ENCODE peak calls at places on chromosomes 5 and 9, in six cellular contexts. A, N, E, S, W and I are unnamed samples.

GRCh38 chr9:109683521-109683920 is 96.5 kb upstream of the PALM2AKAP2 start:
- DNase-seq in N (peak; percentile 15), E (no peak), A (no peak), S (no peak), W (no peak), I (no peak)

GRCh38 chr9:127927457-127928231 is 2.9 kb downstream of the PIP5KL1 start:
- DNase-seq in S (peak; percentile 88), E (no peak), N (no peak), A (peak; percentile 97), W (peak; percentile 75), I (no peak)

GRCh38 chr5:75010838-75011237 is 41.5 kb downstream of the GCNT4 start:
- DNase-seq in N (no peak), W (no peak), E (no peak), S (no peak), A (no peak), I (no peak)

GRCh38 chr5:96336351-96336985 is 96.6 kb downstream of the PCSK1 start:
- DNase-seq in N (peak; percentile 93), A (peak; percentile 65), S (peak; percentile 62), E (peak; percentile 88), W (peak; percentile 95), I (peak; percentile 68)

GRCh38 chr9:128005938-128006337 is 25.1 kb upstream of the EEIG1 start:
- DNase-seq in N (no peak), S (no peak), W (peak; percentile 64), A (no peak), E (peak; percentile 92), I (no peak)

GRCh38 chr9:93261735-93262523 is 78.0 kb downstream of the WNK2 start:
- DNase-seq in W (no peak), A (no peak), S (no peak), N (no peak), E (no peak), I (no peak)

GRCh38 chr9:91741529-91741928 is 208.5 kb downstream of the ROR2 start:
- DNase-seq in N (peak; percentile 93), S (no peak), A (no peak), W (peak; percentile 24), E (peak; percentile 62), I (no peak)

GRCh38 chr5:66157046-66157445 is 12.9 kb downstream of the SREK1 start:
- DNase-seq in S (no peak), W (no peak), E (no peak), A (no peak), N (no peak), I (no peak)

GRCh38 chr5:153511632-153512031 is 21.2 kb downstream of the GRIA1 start:
- DNase-seq in N (no peak), W (no peak), S (no peak), E (no peak), A (no peak), I (no peak)

GRCh38 chr9:123997665-123998277 is 13.8 kb upstream of the LHX2 start:
- DNase-seq in S (peak; percentile 62), E (no peak), A (peak; percentile 54), N (peak; percentile 19), W (peak; percentile 43), I (no peak)

GRCh38 chr9:20701058-20701457 is 17.0 kb downstream of the FOCAD start:
- DNase-seq in S (no peak), W (no peak), A (no peak), E (no peak), N (no peak), I (no peak)

GRCh38 chr5:160496784-160497183 is 75.1 kb downstream of the PTTG1 start:
- DNase-seq in S (no peak), A (no peak), W (no peak), N (peak; percentile 29), E (no peak), I (no peak)

GRCh38 chr9:127884427-127884911 is 7.0 kb upstream of the AK1 start:
- DNase-seq in E (no peak), A (no peak), S (no peak), W (no peak), N (no peak), I (no peak)

GRCh38 chr5:164353155-164353554 is 847.7 kb downstream of the MAT2B start:
- DNase-seq in A (no peak), E (peak; percentile 66), W (no peak), S (no peak), N (peak; percentile 54), I (no peak)

GRCh38 chr5:1936413-1936812 is 53.7 kb upstream of the IRX4 start:
- DNase-seq in W (peak; percentile 92), A (peak; percentile 23), N (no peak), S (no peak), E (no peak), I (no peak)

GRCh38 chr5:77301447-77301878 is 91.0 kb downstream of the PDE8B start:
- DNase-seq in N (peak; percentile 85), E (peak; percentile 65), S (no peak), W (peak; percentile 15), A (no peak), I (no peak)

GRCh38 chr9:35813434-35814105 is 1.3 kb downstream of the HINT2 start:
- DNase-seq in N (peak; percentile 32), S (no peak), A (peak; percentile 69), E (peak; percentile 49), W (peak; percentile 31), I (no peak)

GRCh38 chr9:110769667-110770066 is 101.1 kb downstream of the MUSK start:
- DNase-seq in S (no peak), N (peak; percentile 36), W (no peak), A (no peak), E (peak; percentile 58), I (no peak)

GRCh38 chr5:128815201-128815600 is 150.1 kb upstream of the SLC27A6 start:
- DNase-seq in E (no peak), N (no peak), S (peak; percentile 51), A (peak; percentile 69), W (peak; percentile 76), I (no peak)

GRCh38 chr5:3225201-3225960 is 370.3 kb upstream of the IRX1 start:
- DNase-seq in E (no peak), A (no peak), S (no peak), N (no peak), W (no peak), I (no peak)

GRCh38 chr5:102902647-102903046 is 147.5 kb downstream of the PAM start:
- DNase-seq in W (no peak), N (no peak), E (no peak), S (no peak), A (no peak), I (no peak)

GRCh38 chr5:178078197-178078995 is 34.9 kb upstream of the N4BP3 start:
- DNase-seq in S (no peak), A (no peak), W (peak; percentile 92), N (peak; percentile 82), E (peak; percentile 12), I (no peak)

GRCh38 chr5:96708600-96708999 is 46.4 kb downstream of the CAST start:
- DNase-seq in S (no peak), E (no peak), A (no peak), W (no peak), N (no peak), I (no peak)

GRCh38 chr5:28648108-28648507 is 1609.7 kb upstream of the CDH9 start:
- DNase-seq in W (peak; percentile 18), E (no peak), N (no peak), S (no peak), A (no peak), I (no peak)

GRCh38 chr9:133739408-133740280 is 1.5 kb upstream of the SARDH start:
- DNase-seq in A (no peak), N (no peak), S (no peak), E (no peak), W (no peak), I (no peak)

GRCh38 chr9:17699615-17700315 is 120.9 kb downstream of the SH3GL2 start:
- DNase-seq in W (no peak), N (no peak), S (no peak), E (no peak), A (no peak), I (no peak)

DNA sequence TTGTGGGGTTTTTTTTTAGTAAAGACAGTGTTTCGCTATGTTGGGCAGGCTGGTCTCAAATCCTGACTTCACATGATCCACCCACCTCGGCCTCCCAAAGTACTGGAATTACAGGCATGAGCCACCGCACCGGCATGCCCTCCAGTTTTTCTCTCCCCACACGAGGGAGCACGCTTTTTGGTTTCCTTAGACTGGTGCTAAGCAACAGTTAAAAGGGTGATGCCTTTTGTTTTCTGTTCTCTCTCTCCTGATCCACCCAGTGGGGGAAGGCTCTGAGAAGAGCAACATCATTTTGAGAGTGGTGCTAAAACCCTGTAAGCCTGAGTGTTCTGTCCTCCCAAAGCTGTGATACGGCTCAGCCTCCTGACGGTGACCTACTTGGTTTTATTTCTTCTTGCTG is 146.6 kb downstream of the MAN2A1 start:
- DNase-seq in N (no peak), E (no peak), S (no peak), A (peak; percentile 44), W (peak; percentile 51), I (no peak)
- H4K8ac ChIP-seq in N (no peak overlapping the region), E (no peak overlapping the region), S (no peak overlapping the region), A (no peak overlapping the region), W (no peak overlapping the region), I (no peak overlapping the region)

GRCh38 chr9:130689937-130690700 is 3.5 kb upstream of the EXOSC2 start:
- DNase-seq in W (peak; percentile 61), N (peak; percentile 94), E (peak; percentile 72), S (no peak), A (peak; percentile 89), I (no peak)
- H2AK5ac ChIP-seq in W (no peak overlapping the region), N (no peak overlapping the region), E (no peak overlapping the region), S (peak overlapping the region; percentile 2), A (no peak overlapping the region), I (no peak overlapping the region)

GRCh38 chr5:123611407-123611709 is 99.4 kb downstream of the CSNK1G3 start:
- DNase-seq in N (no peak), E (no peak), A (no peak), W (no peak), S (no peak), I (no peak)

GRCh38 chr5:123605822-123606221 is 93.8 kb downstream of the CSNK1G3 start:
- DNase-seq in N (no peak), A (no peak), E (no peak), W (no peak), S (no peak), I (no peak)

GRCh38 chr5:123610209-123610608 is 98.2 kb downstream of the CSNK1G3 start:
- DNase-seq in N (peak; percentile 51), A (no peak), E (peak; percentile 39), W (no peak), S (no peak), I (no peak)

DNA sequence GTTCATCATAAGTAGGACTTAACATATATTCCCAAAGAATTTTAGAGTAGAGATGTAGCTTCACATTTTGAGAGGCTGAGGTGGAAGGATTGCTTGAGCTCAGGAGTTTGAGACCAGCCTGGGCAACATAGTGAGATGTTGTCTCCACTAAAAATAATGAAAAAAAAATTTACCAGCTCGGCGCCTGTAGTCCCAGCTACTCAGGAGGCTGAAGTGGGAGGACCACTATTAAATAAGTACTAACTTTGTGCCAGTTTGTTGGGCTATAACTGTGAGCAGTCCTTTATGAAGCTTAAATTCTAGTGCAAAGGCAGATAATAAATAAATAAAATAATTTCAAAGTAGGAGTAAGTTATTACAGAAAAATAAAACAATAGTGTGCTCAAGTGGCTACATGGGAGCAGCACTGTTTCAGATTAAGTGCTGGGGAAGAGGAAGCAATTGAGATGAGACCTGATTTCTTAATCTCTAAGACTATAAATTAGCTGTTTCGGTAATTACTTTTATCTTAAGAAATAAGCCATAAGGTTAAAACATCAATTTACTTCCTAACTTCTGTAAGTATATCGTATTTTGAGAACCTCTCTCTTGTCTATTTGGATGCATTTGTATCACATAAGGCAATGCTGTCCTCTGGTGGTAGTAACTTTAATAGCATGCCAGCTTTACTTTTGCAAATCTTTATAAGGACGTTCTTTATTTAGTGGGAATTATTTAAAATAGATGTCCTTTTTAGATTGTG is 98.9 kb downstream of the CSNK1G3 start:
- DNase-seq in E (peak; percentile 76), N (peak; percentile 80), S (no peak), A (no peak), W (peak; percentile 81), I (peak; percentile 49)
- H2AFZ ChIP-seq in E (no peak overlapping the region), N (no peak overlapping the region), S (no peak overlapping the region), A (no peak overlapping the region), W (no peak overlapping the region), I (no peak overlapping the region)

GRCh38 chr5:135834639-135835529 is at the start of gene SLC25A48:
- DNase-seq in S (peak; percentile 88), N (peak; percentile 16), A (peak; percentile 89), E (no peak), W (peak; percentile 63), I (peak; percentile 71)
- H4K8ac ChIP-seq in S (peak within 1 kb of the TSS; percentile 91), N (no peak within 1 kb of the TSS), A (no peak within 1 kb of the TSS), E (no peak within 1 kb of the TSS), W (no peak within 1 kb of the TSS), I (no peak within 1 kb of the TSS)